ENCODE peak calls at places on chromosome 17, in eight cellular contexts. L, B, K, A, S, F, N and E are unnamed samples.

GRCh38 chr17:15169676-15170075 is 95.5 kb downstream of the PMP22 start:
- DNase-seq in L (no peak), B (no peak), K (peak), A (no peak), S (no peak), F (no peak), N (no peak), E (no peak)

GRCh38 chr17:13182854-13183253 is 165.0 kb upstream of the ELAC2 start:
- DNase-seq in L (no peak), B (no peak), K (no peak), A (no peak), S (no peak), F (peak), N (no peak), E (no peak)

GRCh38 chr17:50640701-50641338 is 6.1 kb downstream of the ABCC3 start:
- DNase-seq in L (no peak), B (no peak), K (peak), A (no peak), S (no peak), F (peak), N (peak), E (no peak)

GRCh38 chr17:75843577-75844529 is at the start of gene UNC13D:
- DNase-seq in L (no peak), B (no peak), K (no peak), A (no peak), S (no peak), F (peak), N (no peak), E (no peak)

GRCh38 chr17:81066072-81066471 is 31.1 kb downstream of the BAIAP2 start:
- DNase-seq in L (no peak), B (no peak), K (no peak), A (no peak), S (no peak), F (peak), N (no peak), E (no peak)

GRCh38 chr17:56592487-56593072 is 919 bp upstream of the NOG start:
- DNase-seq in L (no peak), B (peak), K (peak), A (peak), S (no peak), F (peak), N (peak), E (no peak)

GRCh38 chr17:80863626-80864025 is 128.0 kb upstream of the CHMP6 start:
- DNase-seq in L (no peak), B (peak), K (no peak), A (no peak), S (no peak), F (no peak), N (no peak), E (no peak)

GRCh38 chr17:2867441-2868424 is 71.5 kb downstream of the RAP1GAP2 start:
- DNase-seq in L (no peak), B (no peak), K (peak), A (no peak), S (peak), F (no peak), N (peak), E (no peak)

GRCh38 chr17:81401727-81402529 is 6.7 kb downstream of the BAHCC1 start:
- DNase-seq in L (no peak), B (no peak), K (peak), A (no peak), S (no peak), F (peak), N (peak), E (no peak)

GRCh38 chr17:75808905-75809621 is 24.5 kb downstream of the UNK start:
- DNase-seq in L (peak), B (no peak), K (peak), A (no peak), S (no peak), F (no peak), N (peak), E (no peak)

GRCh38 chr17:9522074-9522473 is 53.5 kb downstream of the STX8 start:
- DNase-seq in L (no peak), B (no peak), K (peak), A (peak), S (peak), F (peak), N (peak), E (no peak)

GRCh38 chr17:82582208-82582607 is 62.7 kb downstream of the FOXK2 start:
- DNase-seq in L (no peak), B (no peak), K (no peak), A (no peak), S (no peak), F (no peak), N (no peak), E (no peak)

GRCh38 chr17:57086069-57086930 is 1.3 kb downstream of the AKAP1 start:
- DNase-seq in L (no peak), B (no peak), K (peak), A (peak), S (no peak), F (peak), N (peak), E (no peak)

GRCh38 chr17:48439875-48440505 is 10.0 kb upstream of the SKAP1 start:
- DNase-seq in L (no peak), B (no peak), K (peak), A (no peak), S (no peak), F (peak), N (no peak), E (no peak)

GRCh38 chr17:43940630-43941029 is 1.6 kb downstream of the PPY start:
- DNase-seq in L (no peak), B (no peak), K (peak), A (peak), S (no peak), F (no peak), N (peak), E (no peak)

GRCh38 chr17:4485676-4486646 is 12.7 kb upstream of the SPNS2 start:
- DNase-seq in L (no peak), B (no peak), K (no peak), A (no peak), S (no peak), F (no peak), N (no peak), E (no peak)

GRCh38 chr17:32298298-32298697 is 32.7 kb downstream of the RHBDL3 start:
- DNase-seq in L (no peak), B (no peak), K (no peak), A (no peak), S (no peak), F (no peak), N (no peak), E (no peak)

GRCh38 chr17:43853546-43853945 is 6.6 kb downstream of the CD300LG start:
- DNase-seq in L (no peak), B (no peak), K (no peak), A (no peak), S (no peak), F (no peak), N (no peak), E (no peak)

GRCh38 chr17:36673637-36674277 is 72.4 kb downstream of the MRM1 start:
- DNase-seq in L (no peak), B (no peak), K (no peak), A (no peak), S (no peak), F (no peak), N (no peak), E (no peak)

GRCh38 chr17:38748329-38749221 is at the start of gene PCGF2:
- DNase-seq in L (no peak), B (peak), K (peak), A (peak), S (peak), F (peak), N (peak), E (no peak)

GRCh38 chr17:2189231-2189630 is 114.4 kb downstream of the SMG6 start:
- DNase-seq in L (no peak), B (no peak), K (no peak), A (no peak), S (no peak), F (no peak), N (no peak), E (no peak)

GRCh38 chr17:74935585-74936469 is at the start of gene OTOP3:
- DNase-seq in L (no peak), B (peak), K (no peak), A (no peak), S (no peak), F (peak), N (no peak), E (no peak)

GRCh38 chr17:71115669-71115972 is 946.3 kb downstream of the KCNJ2 start:
- DNase-seq in L (no peak), B (no peak), K (peak), A (no peak), S (no peak), F (no peak), N (no peak), E (no peak)